ENCODE peak calls at places on chromosomes 2 and 18, in five cellular contexts. R, D, G, N and P are unnamed samples.

GRCh38 chr2:168416555-168416954 is 39.5 kb upstream of the CERS6 start:
- DNase-seq in R (no peak), D (no peak), G (no peak), N (no peak), P (peak; percentile 37)

GRCh38 chr2:132896073-132896472 is 226.1 kb upstream of the LYPD1 start:
- DNase-seq in R (no peak), D (no peak), G (no peak), N (no peak), P (no peak)

GRCh38 chr2:172196768-172197322 is 94.1 kb upstream of the DLX2 start:
- DNase-seq in R (peak; percentile 53), D (no peak), G (no peak), N (peak; percentile 26), P (peak; percentile 22)

GRCh38 chr2:37555457-37555856 is 116.0 kb downstream of the CDC42EP3 start:
- DNase-seq in R (no peak), D (no peak), G (no peak), N (no peak), P (no peak)

GRCh38 chr2:3282056-3282998 is 95.3 kb downstream of the EIPR1 start:
- DNase-seq in R (peak; percentile 51), D (peak; percentile 85), G (peak; percentile 60), N (peak; percentile 5), P (no peak)

GRCh38 chr18:7805096-7805495 is 238.0 kb downstream of the PTPRM start:
- DNase-seq in R (no peak), D (no peak), G (no peak), N (no peak), P (no peak)

GRCh38 chr18:46772396-46772795 is 15.5 kb upstream of the ST8SIA5 start:
- DNase-seq in R (no peak), D (no peak), G (no peak), N (no peak), P (no peak)

GRCh38 chr2:168211664-168212163 is 35.7 kb downstream of the STK39 start:
- DNase-seq in R (no peak), D (peak; percentile 9), G (no peak), N (no peak), P (no peak)

GRCh38 chr2:190277234-190278112 is 42.2 kb downstream of the HIBCH start:
- DNase-seq in R (peak; percentile 53), D (peak; percentile 15), G (peak; percentile 2), N (peak; percentile 14), P (peak; percentile 68)

GRCh38 chr18:50356036-50356945 is 18.6 kb upstream of the SKA1 start:
- DNase-seq in R (peak; percentile 16), D (peak; percentile 30), G (no peak), N (no peak), P (peak; percentile 25)

GRCh38 chr2:71503827-71504226 is 50.5 kb downstream of the DYSF start:
- DNase-seq in R (peak; percentile 20), D (no peak), G (no peak), N (no peak), P (no peak)

GRCh38 chr2:103817746-103818145 is 1036.2 kb upstream of the POU3F3 start:
- DNase-seq in R (no peak), D (no peak), G (no peak), N (no peak), P (no peak)

GRCh38 chr18:75376004-75376403 is 51.5 kb downstream of the SMIM21 start:
- DNase-seq in R (peak; percentile 13), D (peak; percentile 47), G (peak; percentile 9), N (no peak), P (no peak)

GRCh38 chr2:224036731-224037376 is 2.2 kb downstream of the SERPINE2 start:
- DNase-seq in R (peak; percentile 25), D (no peak), G (no peak), N (no peak), P (no peak)

GRCh38 chr2:52886556-52886955 is 881.0 kb upstream of the CHAC2 start:
- DNase-seq in R (no peak), D (no peak), G (no peak), N (no peak), P (no peak)

GRCh38 chr2:200367155-200367554 is 60.7 kb downstream of the SPATS2L start:
- DNase-seq in R (no peak), D (no peak), G (no peak), N (no peak), P (peak; percentile 43)

GRCh38 chr2:216018709-216019108 is 5.4 kb upstream of the MREG start:
- DNase-seq in R (no peak), D (no peak), G (no peak), N (no peak), P (no peak)

GRCh38 chr2:198456418-198456817 is 652.0 kb downstream of the PLCL1 start:
- DNase-seq in R (peak; percentile 81), D (no peak), G (no peak), N (no peak), P (no peak)

GRCh38 chr18:58020567-58021107 is 23.4 kb upstream of the NEDD4L start:
- DNase-seq in R (no peak), D (no peak), G (no peak), N (no peak), P (no peak)

GRCh38 chr18:45103319-45104070 is 422.8 kb downstream of the SETBP1 start:
- DNase-seq in R (no peak), D (no peak), G (no peak), N (no peak), P (no peak)

GRCh38 chr2:71736091-71736878 is 282.9 kb downstream of the DYSF start:
- DNase-seq in R (no peak), D (peak; percentile 36), G (peak; percentile 32), N (no peak), P (no peak)

GRCh38 chr2:171811229-171811628 is 82.8 kb downstream of the SLC25A12 start:
- DNase-seq in R (peak; percentile 63), D (peak; percentile 87), G (no peak), N (no peak), P (peak; percentile 64)

GRCh38 chr2:103788875-103789715 is 1027.3 kb downstream of the TMEM182 start:
- DNase-seq in R (peak; percentile 2), D (no peak), G (no peak), N (no peak), P (peak; percentile 12)

GRCh38 chr2:3322311-3322970 is 55.2 kb downstream of the EIPR1 start:
- DNase-seq in R (no peak), D (no peak), G (no peak), N (no peak), P (no peak)

GRCh38 chr2:203693242-203693879 is 13.1 kb upstream of the CD28 start:
- DNase-seq in R (no peak), D (no peak), G (no peak), N (no peak), P (no peak)

GRCh38 chr2:71333619-71334018 is 2.0 kb downstream of the ZNF638 start:
- DNase-seq in R (peak; percentile 12), D (no peak), G (no peak), N (no peak), P (no peak)

GRCh38 chr18:11310476-11311086 is 161.2 kb upstream of the PIEZO2 start:
- DNase-seq in R (peak; percentile 63), D (peak; percentile 41), G (no peak), N (no peak), P (peak; percentile 59)